ENCODE peak calls at places on chromosome 4, in nine cellular contexts. S is germinal center; J is activated CD4-positive, alpha-beta T cell treated with anti-CD3 and anti-CD28 coated beads, Interleukin-2, amount 50 U/mL, for 48 hours; Y is astrocyte of the spinal cord; V is EH; T is amniotic stem cell; G is GM13976; K is T-helper 1 cell; R is ureter. Q is an unnamed sample.

GRCh38 chr4:114547340-114548134 is 51.1 kb upstream of the UGT8 start:
- DNase-seq in S (no peak), K (no peak), R (no peak), G (no peak), J (no peak), Y (no peak), T (no peak), V (no peak), Q (no peak)

GRCh38 chr4:109052699-109053656 is 249.5 kb downstream of the COL25A1 start:
- DNase-seq in V (no peak), Y (no peak), K (no peak), G (no peak), S (no peak), T (no peak), R (no peak), J (no peak), Q (no peak)

GRCh38 chr4:92450694-92451093 is 146.9 kb downstream of the GRID2 start:
- DNase-seq in K (no peak), J (no peak), T (no peak), Y (no peak), V (no peak), G (no peak), R (no peak), S (no peak), Q (no peak)

GRCh38 chr4:83110222-83110945 is 4.1 kb downstream of the PLAC8 start:
- DNase-seq in V (peak), J (peak), K (peak), T (peak), Y (peak), G (peak), R (peak), S (peak), Q (peak)

GRCh38 chr4:86910820-86911684 is 18.8 kb upstream of the C4orf36 start:
- DNase-seq in V (peak), G (no peak), Y (no peak), R (no peak), T (no peak), J (no peak), S (no peak), K (no peak), Q (no peak)

GRCh38 chr4:587671-588350 is 11.7 kb upstream of the TMEM271 start:
- DNase-seq in S (no peak), K (no peak), T (no peak), G (no peak), Y (no peak), J (no peak), R (no peak), V (no peak), Q (no peak)

GRCh38 chr4:6953751-6954380 is 44.2 kb downstream of the TBC1D14 start:
- DNase-seq in J (no peak), R (peak), S (no peak), Y (peak), K (no peak), G (no peak), T (no peak), V (peak), Q (peak)

GRCh38 chr4:125322363-125322730 is 7.6 kb downstream of the FAT4 start:
- DNase-seq in V (peak), S (no peak), K (no peak), Y (peak), R (no peak), T (no peak), J (no peak), G (no peak), Q (no peak)

GRCh38 chr4:86835677-86836076 is 13.5 kb downstream of the SLC10A6 start:
- DNase-seq in S (no peak), R (no peak), T (no peak), V (no peak), G (no peak), K (no peak), J (no peak), Y (no peak), Q (no peak)

GRCh38 chr4:89316931-89317366 is 9.3 kb upstream of the GPRIN3 start:
- DNase-seq in G (no peak), T (no peak), K (peak), S (peak), R (no peak), J (no peak), V (peak), Y (peak), Q (no peak)

GRCh38 chr4:54696649-54697048 is 38.9 kb downstream of the KIT start:
- DNase-seq in V (no peak), S (no peak), K (no peak), Y (no peak), G (no peak), J (no peak), T (no peak), R (no peak), Q (no peak)

GRCh38 chr4:7448036-7448435 is 13.3 kb upstream of the PSAPL1 start:
- DNase-seq in S (no peak), Y (no peak), J (no peak), T (no peak), G (no peak), K (no peak), V (no peak), R (no peak), Q (no peak)

GRCh38 chr4:133596459-133596858 is 447.4 kb downstream of the PCDH10 start:
- DNase-seq in J (no peak), G (no peak), R (no peak), T (no peak), S (no peak), Y (no peak), K (no peak), V (no peak), Q (no peak)

GRCh38 chr4:106095408-106095807 is 200.1 kb downstream of the NPNT start:
- DNase-seq in R (no peak), T (no peak), V (peak), K (no peak), Y (peak), S (no peak), J (no peak), G (no peak), Q (no peak)

GRCh38 chr4:57303012-57303751 is 193.0 kb upstream of the IGFBP7 start:
- DNase-seq in R (no peak), G (no peak), Y (no peak), J (no peak), K (no peak), S (no peak), T (no peak), V (peak), Q (no peak)

GRCh38 chr4:152535236-152535902 is 523 bp downstream of the FBXW7 start:
- DNase-seq in Y (no peak), G (peak), R (no peak), T (no peak), V (no peak), K (peak), S (peak), J (no peak), Q (no peak)

GRCh38 chr4:105241456-105241855 is 94.8 kb downstream of the TET2 start:
- DNase-seq in Y (no peak), T (no peak), G (no peak), V (no peak), K (no peak), R (no peak), J (no peak), S (no peak), Q (no peak)

GRCh38 chr4:8110071-8110986 is 48.3 kb downstream of the ABLIM2 start:
- DNase-seq in K (no peak), S (peak), G (no peak), J (peak), Y (peak), T (no peak), R (no peak), V (peak), Q (no peak)

GRCh38 chr4:144591401-144591800 is 54.6 kb upstream of the HHIP start:
- DNase-seq in G (no peak), V (peak), Y (peak), S (no peak), R (no peak), T (no peak), J (no peak), K (no peak), Q (no peak)

GRCh38 chr4:6461301-6462165 is 10.9 kb downstream of the PPP2R2C start:
- DNase-seq in V (peak), J (no peak), K (no peak), G (peak), Y (no peak), R (no peak), S (no peak), T (no peak), Q (no peak)

GRCh38 chr4:148054275-148054674 is 322.4 kb downstream of the ARHGAP10 start:
- DNase-seq in G (no peak), Y (peak), R (no peak), V (no peak), K (no peak), T (no peak), J (no peak), S (no peak), Q (no peak)

GRCh38 chr4:42152507-42153504 is at the start of gene BEND4:
- DNase-seq in S (peak), J (peak), K (no peak), R (no peak), Y (no peak), T (no peak), V (no peak), G (peak), Q (no peak)

GRCh38 chr4:121693450-121693849 is 3.3 kb downstream of the ANXA5 start:
- DNase-seq in Y (no peak), S (no peak), K (no peak), J (no peak), V (no peak), R (no peak), G (no peak), T (no peak), Q (no peak)

GRCh38 chr4:6105311-6105911 is 87.2 kb upstream of the C4orf50 start:
- DNase-seq in K (no peak), V (no peak), G (no peak), S (no peak), J (no peak), R (no peak), T (no peak), Y (no peak), Q (no peak)

GRCh38 chr4:47926667-47927258 is 12.4 kb upstream of the NFXL1 start:
- DNase-seq in J (peak), K (peak), V (peak), T (peak), R (peak), S (peak), G (peak), Y (peak), Q (no peak)

GRCh38 chr4:144556636-144557035 is 89.3 kb upstream of the HHIP start:
- DNase-seq in K (no peak), V (no peak), G (no peak), T (no peak), S (no peak), Y (no peak), J (no peak), R (no peak), Q (no peak)

GRCh38 chr4:122576261-122577188 is 44.3 kb downstream of the IL21 start:
- DNase-seq in R (peak), Y (peak), K (no peak), V (peak), G (peak), S (peak), J (peak), T (peak), Q (no peak)

GRCh38 chr4:163180087-163180486 is 13.4 kb upstream of the NAF1 start:
- DNase-seq in V (no peak), J (no peak), K (no peak), G (no peak), S (no peak), Y (no peak), T (no peak), R (no peak), Q (no peak)

Q was measured in breast epithelium.